ENCODE peak calls at places on chromosomes 7 and 10, in five cellular contexts. Q is A673, V is brain microvascular endothelial cell, U is thoracic aorta, W is HT1080. Z is an unnamed sample.

GRCh38 chr7:75638607-75639070 is 100.1 kb downstream of the HIP1 start:
- DNase-seq in U (no peak), W (no peak), Q (peak; percentile 49), V (no peak), Z (no peak)

GRCh38 chr7:5217851-5218331 is 27.9 kb downstream of the WIPI2 start:
- DNase-seq in U (no peak), V (no peak), W (no peak), Q (no peak), Z (no peak)

GRCh38 chr10:71038234-71038633 is 149.9 kb upstream of the PCBD1 start:
- DNase-seq in Q (no peak), W (no peak), V (no peak), U (no peak), Z (no peak)

GRCh38 chr10:79149662-79150443 is 81.1 kb downstream of the ZMIZ1 start:
- DNase-seq in V (peak; percentile 38), Q (peak; percentile 45), W (peak; percentile 95), U (no peak), Z (no peak)

GRCh38 chr10:43120116-43120947 is 17.9 kb upstream of the CSGALNACT2 start:
- DNase-seq in U (no peak), W (no peak), V (no peak), Q (no peak), Z (no peak)

GRCh38 chr7:134422646-134423045 is 36.3 kb downstream of the AKR1B1 start:
- DNase-seq in V (no peak), W (no peak), Q (no peak), U (no peak), Z (no peak)

GRCh38 chr7:37247881-37248280 is 200.8 kb downstream of the ELMO1 start:
- DNase-seq in V (peak; percentile 16), U (no peak), W (peak; percentile 66), Q (no peak), Z (no peak)

GRCh38 chr10:74072503-74072902 is 74.6 kb downstream of the VCL start:
- DNase-seq in U (no peak), W (peak; percentile 86), Q (peak; percentile 50), V (peak; percentile 46), Z (peak; percentile 59)

GRCh38 chr7:156607332-156608175 is 33.0 kb upstream of the RNF32 start:
- DNase-seq in V (no peak), Q (no peak), W (no peak), U (no peak), Z (no peak)

GRCh38 chr10:70462349-70462984 is 16.1 kb upstream of the PALD1 start:
- DNase-seq in Q (peak; percentile 76), V (no peak), U (peak; percentile 73), W (peak; percentile 51), Z (no peak)

GRCh38 chr7:151657173-151657572 is 137.5 kb upstream of the RHEB start:
- DNase-seq in W (no peak), Q (no peak), V (no peak), U (peak; percentile 31), Z (no peak)

GRCh38 chr10:107834706-107835105 is 670.2 kb upstream of the SORCS1 start:
- DNase-seq in V (no peak), Q (no peak), U (no peak), W (no peak), Z (no peak)

GRCh38 chr7:90701021-90701420 is 104.9 kb downstream of the CDK14 start:
- DNase-seq in Q (no peak), U (no peak), V (no peak), W (no peak), Z (no peak)

GRCh38 chr7:45000096-45001032 is at the start of gene CCM2:
- DNase-seq in V (no peak), U (no peak), Q (no peak), W (peak; percentile 43), Z (no peak)

GRCh38 chr7:1611708-1612241 is 41.9 kb upstream of the PSMG3 start:
- DNase-seq in W (peak; percentile 79), V (peak; percentile 27), Q (no peak), U (no peak), Z (no peak)

GRCh38 chr7:1081931-1082401 is 5.9 kb upstream of the GPER1 start:
- DNase-seq in W (peak; percentile 36), U (no peak), Q (no peak), V (no peak), Z (no peak)

GRCh38 chr10:94533027-94533426 is 12.6 kb upstream of the HELLS start:
- DNase-seq in V (no peak), W (no peak), U (no peak), Q (no peak), Z (no peak)

GRCh38 chr10:50497758-50498157 is 126.0 kb downstream of the SGMS1 start:
- DNase-seq in Q (no peak), V (peak; percentile 62), U (no peak), W (peak; percentile 63), Z (no peak)

GRCh38 chr7:6149996-6150395 is 118.8 kb downstream of the ANKRD61 start:
- DNase-seq in U (no peak), Q (no peak), W (no peak), V (no peak), Z (no peak)

GRCh38 chr7:132709971-132710567 is 133.8 kb upstream of the PLXNA4 start:
- DNase-seq in W (peak; percentile 24), Q (peak; percentile 53), U (no peak), V (peak; percentile 74), Z (no peak)

GRCh38 chr10:119199231-119199992 is 8.0 kb upstream of the GRK5 start:
- DNase-seq in W (peak; percentile 72), V (peak; percentile 82), U (no peak), Q (peak; percentile 86), Z (peak; percentile 75)

GRCh38 chr7:116512524-116513188 is 12.2 kb upstream of the CAV1 start:
- DNase-seq in W (peak; percentile 78), U (no peak), Q (peak; percentile 75), V (peak; percentile 83), Z (no peak)

GRCh38 chr10:7337431-7338171 is 73.2 kb downstream of the SFMBT2 start:
- DNase-seq in W (no peak), U (no peak), Q (no peak), V (no peak), Z (no peak)

GRCh38 chr7:155454183-155455112 is 3.5 kb upstream of the EN2 start:
- DNase-seq in U (no peak), Q (no peak), V (no peak), W (no peak), Z (no peak)

GRCh38 chr10:3045471-3046209 is 21.7 kb upstream of the PFKP start:
- DNase-seq in W (peak; percentile 69), Q (no peak), U (no peak), V (peak; percentile 70), Z (no peak)

Z was measured in Panc1.